ENCODE peak calls at places on chromosome 6, in ten cellular contexts. K is small intestine, D is A549, V is sigmoid colon, W is Peyer's patch, L is thyroid gland, C is stomach, B is fibroblast of the aortic adventitia, E is lung, I is heart right ventricle. R is an unnamed sample.

GRCh38 chr6:158803733-158804143 is 15.4 kb downstream of the EZR start:
- DNase-seq in K (peak; percentile 66), D (no peak), V (no peak), W (peak; percentile 87), L (no peak), C (peak; percentile 34), B (no peak), E (no peak), I (peak; percentile 20), R (peak; percentile 49)

GRCh38 chr6:158529629-158530028 is 30.3 kb upstream of the TMEM181 start:
- DNase-seq in K (no peak), D (no peak), V (no peak), W (no peak), L (no peak), C (no peak), B (no peak), E (no peak), I (no peak), R (no peak)

GRCh38 chr6:152295346-152295745 is 341.8 kb downstream of the SYNE1 start:
- DNase-seq in K (no peak), D (no peak), V (no peak), W (no peak), L (no peak), C (no peak), B (peak; percentile 99), E (peak; percentile 32), I (no peak), R (no peak)

GRCh38 chr6:90911600-90911999 is 324.7 kb upstream of the MAP3K7 start:
- DNase-seq in K (no peak), D (no peak), V (no peak), W (no peak), L (no peak), C (no peak), B (no peak), E (no peak), I (no peak), R (no peak)

GRCh38 chr6:157229733-157230132 is 93.6 kb downstream of the TMEM242 start:
- DNase-seq in K (peak; percentile 65), D (no peak), V (peak; percentile 42), W (no peak), L (no peak), C (no peak), B (no peak), E (no peak), I (no peak), R (no peak)

GRCh38 chr6:41228616-41229015 is 467 bp downstream of the TREML4 start:
- DNase-seq in K (no peak), D (no peak), V (no peak), W (no peak), L (no peak), C (no peak), B (peak; percentile 14), E (no peak), I (no peak), R (no peak)

GRCh38 chr6:109292420-109292819 is 89.8 kb downstream of the CD164 start:
- DNase-seq in K (peak; percentile 37), D (no peak), V (no peak), W (no peak), L (no peak), C (no peak), B (no peak), E (no peak), I (no peak), R (no peak)

GRCh38 chr6:108203189-108204119 is 37.6 kb downstream of the NR2E1 start:
- DNase-seq in K (peak; percentile 33), D (no peak), V (no peak), W (no peak), L (no peak), C (no peak), B (no peak), E (no peak), I (no peak), R (no peak)

GRCh38 chr6:142784344-142784743 is 160.6 kb downstream of the HIVEP2 start:
- DNase-seq in K (no peak), D (no peak), V (no peak), W (peak; percentile 37), L (peak; percentile 38), C (no peak), B (no peak), E (no peak), I (no peak), R (no peak)

GRCh38 chr6:159461998-159462397 is 231.0 kb downstream of the SOD2 start:
- DNase-seq in K (no peak), D (no peak), V (no peak), W (no peak), L (no peak), C (no peak), B (no peak), E (no peak), I (no peak), R (no peak)

GRCh38 chr6:157317129-157317814 is 6.0 kb downstream of the TMEM242 start:
- DNase-seq in K (peak; percentile 82), D (peak; percentile 76), V (peak; percentile 90), W (no peak), L (peak; percentile 87), C (peak; percentile 78), B (peak; percentile 91), E (peak; percentile 74), I (peak; percentile 71), R (no peak)

GRCh38 chr6:134193536-134194521 is 124.1 kb downstream of the SGK1 start:
- DNase-seq in K (no peak), D (no peak), V (no peak), W (no peak), L (no peak), C (no peak), B (no peak), E (no peak), I (no peak), R (no peak)

GRCh38 chr6:144722214-144722737 is 437.1 kb downstream of the UTRN start:
- DNase-seq in K (no peak), D (no peak), V (no peak), W (no peak), L (no peak), C (no peak), B (peak; percentile 5), E (no peak), I (no peak), R (no peak)

GRCh38 chr6:12012231-12012565 is at the start of gene HIVEP1:
- DNase-seq in K (no peak), D (no peak), V (peak; percentile 71), W (no peak), L (peak; percentile 44), C (peak; percentile 31), B (no peak), E (no peak), I (no peak), R (no peak)

GRCh38 chr6:33204415-33205171 is at the start of gene HSD17B8:
- DNase-seq in K (peak; percentile 94), D (peak; percentile 90), V (peak; percentile 97), W (peak; percentile 97), L (peak; percentile 98), C (peak; percentile 96), B (peak; percentile 82), E (peak; percentile 96), I (peak; percentile 96), R (peak; percentile 87)

GRCh38 chr6:167819640-167820039 is 7.1 kb upstream of the AFDN start:
- DNase-seq in K (no peak), D (no peak), V (no peak), W (no peak), L (peak; percentile 38), C (no peak), B (no peak), E (no peak), I (no peak), R (no peak)

GRCh38 chr6:128186724-128187123 is 285.9 kb upstream of the THEMIS start:
- DNase-seq in K (no peak), D (no peak), V (no peak), W (no peak), L (no peak), C (no peak), B (no peak), E (no peak), I (no peak), R (no peak)

GRCh38 chr6:168906251-168906845 is 347.3 kb downstream of the THBS2 start:
- DNase-seq in K (peak; percentile 28), D (no peak), V (no peak), W (no peak), L (no peak), C (peak; percentile 75), B (no peak), E (no peak), I (no peak), R (no peak)

GRCh38 chr6:62400521-62401259 is 114.7 kb upstream of the KHDRBS2 start:
- DNase-seq in K (no peak), D (no peak), V (no peak), W (no peak), L (no peak), C (no peak), B (no peak), E (no peak), I (no peak), R (no peak)

GRCh38 chr6:2977799-2978558 is 6.6 kb upstream of the SERPINB6 start:
- DNase-seq in K (no peak), D (no peak), V (no peak), W (no peak), L (no peak), C (no peak), B (no peak), E (no peak), I (no peak), R (no peak)
- H3K4me3 ChIP-seq in K (no peak overlapping the region), D (no peak overlapping the region), V (no peak overlapping the region), W (no peak overlapping the region), L (no peak overlapping the region), C (no peak overlapping the region), B (no peak overlapping the region), E (no peak overlapping the region), I (no peak overlapping the region), R (no peak overlapping the region)

DNA sequence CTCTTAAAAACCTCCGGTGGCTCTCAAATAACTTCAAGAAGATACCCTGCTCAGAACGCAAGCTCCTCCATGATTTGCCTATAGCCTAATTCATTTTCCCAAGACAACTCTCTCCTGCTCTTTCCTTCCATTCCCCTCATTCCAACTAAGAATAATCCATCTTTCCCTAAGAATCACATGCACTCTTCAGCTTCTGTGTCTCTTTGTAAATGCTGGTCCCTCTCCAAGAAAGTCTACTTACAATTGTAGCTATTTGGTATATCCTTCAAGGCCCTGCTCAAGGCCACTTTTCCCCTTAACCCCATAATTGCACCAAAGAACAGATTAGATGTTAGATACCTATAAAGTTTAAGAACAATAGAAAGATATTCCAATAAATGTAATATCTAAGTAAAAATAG is 7.4 kb upstream of the HEY2 start:
- DNase-seq in K (no peak), D (no peak), V (no peak), W (no peak), L (no peak), C (no peak), B (no peak), E (no peak), I (no peak), R (no peak)
- H3K4me3 ChIP-seq in K (no peak overlapping the region), D (no peak overlapping the region), V (no peak overlapping the region), W (no peak overlapping the region), L (no peak overlapping the region), C (no peak overlapping the region), B (no peak overlapping the region), E (no peak overlapping the region), I (no peak overlapping the region), R (no peak overlapping the region)

GRCh38 chr6:4607026-4607704 is 169.0 kb upstream of the CDYL start:
- DNase-seq in K (no peak), D (no peak), V (no peak), W (no peak), L (peak; percentile 92), C (no peak), B (peak; percentile 73), E (no peak), I (no peak), R (no peak)
- H3K4me3 ChIP-seq in K (no peak overlapping the region), D (no peak overlapping the region), V (no peak overlapping the region), W (no peak overlapping the region), L (no peak overlapping the region), C (no peak overlapping the region), B (no peak overlapping the region), E (no peak overlapping the region), I (no peak overlapping the region), R (no peak overlapping the region)

GRCh38 chr6:84762220-84762940 is 2.0 kb downstream of the TBX18 start:
- DNase-seq in K (no peak), D (peak; percentile 15), V (no peak), W (no peak), L (no peak), C (no peak), B (peak; percentile 68), E (no peak), I (no peak), R (no peak)
- H3K4me3 ChIP-seq in K (no peak overlapping the region), D (peak overlapping the region; percentile 86), V (peak overlapping the region; percentile 45), W (peak overlapping the region; percentile 40), L (no peak overlapping the region), C (peak overlapping the region; percentile 41), B (peak overlapping the region; percentile 71), E (no peak overlapping the region), I (peak overlapping the region; percentile 62), R (no peak overlapping the region)